ENCODE peak calls at places on chromosomes 11 and 22, in four cellular contexts. One of them, this sample, is unnamed.
A peak's percentile ranks its signal among the peaks of the same experiment; 100 is the strongest.

GRCh38 chr11:35610636-35611035 is 7.6 kb upstream of the FJX1 start:
- DNase-seq in HFFc6: no peak
- DNase-seq in lower lobe of right lung: no peak
- DNase-seq in glutamatergic neuron: no peak
- DNase-seq in this sample: no peak

GRCh38 chr11:108906329-108906728 is 241.5 kb downstream of the DDX10 start:
- DNase-seq in HFFc6: peak; percentile 80
- DNase-seq in lower lobe of right lung: no peak
- DNase-seq in glutamatergic neuron: no peak
- DNase-seq in this sample: no peak

GRCh38 chr22:28183078-28183870 is 264.2 kb upstream of the PITPNB start:
- DNase-seq in HFFc6: no peak
- DNase-seq in lower lobe of right lung: no peak
- DNase-seq in glutamatergic neuron: no peak
- DNase-seq in this sample: no peak

GRCh38 chr22:40400173-40400572 is 29.8 kb downstream of the SGSM3 start:
- DNase-seq in HFFc6: no peak
- DNase-seq in lower lobe of right lung: peak; percentile 84
- DNase-seq in glutamatergic neuron: no peak
- DNase-seq in this sample: no peak

GRCh38 chr11:60422609-60423008 is 6.8 kb upstream of the MS4A5 start:
- DNase-seq in HFFc6: no peak
- DNase-seq in lower lobe of right lung: no peak
- DNase-seq in glutamatergic neuron: no peak
- DNase-seq in this sample: no peak

GRCh38 chr22:44975444-44976262 is 34.2 kb downstream of the PHF21B start:
- DNase-seq in HFFc6: peak; percentile 69
- DNase-seq in lower lobe of right lung: peak; percentile 84
- DNase-seq in glutamatergic neuron: peak; percentile 77
- DNase-seq in this sample: peak; percentile 87

GRCh38 chr22:39356464-39356863 is 6.7 kb downstream of the SYNGR1 start:
- DNase-seq in HFFc6: no peak
- DNase-seq in lower lobe of right lung: no peak
- DNase-seq in glutamatergic neuron: no peak
- DNase-seq in this sample: peak; percentile 81

GRCh38 chr11:120715239-120715638 is 203.7 kb downstream of the GRIK4 start:
- DNase-seq in HFFc6: no peak
- DNase-seq in lower lobe of right lung: no peak
- DNase-seq in glutamatergic neuron: no peak
- DNase-seq in this sample: no peak

GRCh38 chr11:117076941-117077659 is 21.1 kb downstream of the SIK3 start:
- DNase-seq in HFFc6: no peak
- DNase-seq in lower lobe of right lung: no peak
- DNase-seq in glutamatergic neuron: no peak
- DNase-seq in this sample: no peak

GRCh38 chr22:23691748-23692423 is 1.1 kb downstream of the RGL4 start:
- DNase-seq in HFFc6: no peak
- DNase-seq in lower lobe of right lung: no peak
- DNase-seq in glutamatergic neuron: no peak
- DNase-seq in this sample: no peak

GRCh38 chr22:50482107-50483074 is 1.0 kb downstream of the ADM2 start:
- DNase-seq in HFFc6: no peak
- DNase-seq in lower lobe of right lung: no peak
- DNase-seq in glutamatergic neuron: peak; percentile 55
- DNase-seq in this sample: no peak

GRCh38 chr22:48257690-48258065 is 1495.2 kb downstream of the TBC1D22A start:
- DNase-seq in HFFc6: no peak
- DNase-seq in lower lobe of right lung: no peak
- DNase-seq in glutamatergic neuron: no peak
- DNase-seq in this sample: no peak

GRCh38 chr11:597166-597725 is 18.5 kb downstream of the IRF7 start:
- DNase-seq in HFFc6: no peak
- DNase-seq in lower lobe of right lung: no peak
- DNase-seq in glutamatergic neuron: peak; percentile 60
- DNase-seq in this sample: no peak
- TF ChIP-seq CTCF in HFFc6: peak; percentile 31
- TF ChIP-seq CTCF in lower lobe of right lung: no peak
- TF ChIP-seq CTCF in glutamatergic neuron: no peak
- TF ChIP-seq CTCF in this sample: no peak

DNA sequence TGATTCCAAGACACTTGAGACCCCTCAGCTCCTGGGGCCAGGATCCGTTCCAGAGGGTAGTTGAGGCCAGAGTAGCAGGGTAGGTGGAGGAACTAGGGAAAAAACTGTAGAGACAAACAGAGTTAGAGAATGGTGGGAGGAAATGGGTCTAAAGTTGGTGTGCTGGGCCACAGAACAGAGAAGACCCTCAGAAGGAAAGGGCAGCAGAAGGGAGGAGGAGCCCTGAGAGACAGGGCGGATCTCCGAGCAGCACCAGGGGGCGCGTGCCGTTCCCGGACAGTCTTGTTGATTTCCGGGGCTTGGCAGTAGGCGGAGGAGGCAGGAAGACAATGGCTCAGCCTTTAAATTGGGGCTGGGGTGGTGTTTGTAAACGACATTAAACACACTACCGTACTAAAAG is 2.4 kb upstream of the CECR2 start:
- DNase-seq in HFFc6: no peak
- DNase-seq in lower lobe of right lung: no peak
- DNase-seq in glutamatergic neuron: peak; percentile 82
- DNase-seq in this sample: no peak
- TF ChIP-seq CTCF in HFFc6: no peak
- TF ChIP-seq CTCF in lower lobe of right lung: peak; percentile 35
- TF ChIP-seq CTCF in glutamatergic neuron: peak; percentile 28
- TF ChIP-seq CTCF in this sample: peak; percentile 17

GRCh38 chr11:37512156-37512780 is 914.2 kb upstream of the RAG2 start:
- DNase-seq in HFFc6: no peak
- DNase-seq in lower lobe of right lung: no peak
- DNase-seq in glutamatergic neuron: no peak
- DNase-seq in this sample: no peak
- TF ChIP-seq CTCF in HFFc6: no peak
- TF ChIP-seq CTCF in lower lobe of right lung: no peak
- TF ChIP-seq CTCF in glutamatergic neuron: no peak
- TF ChIP-seq CTCF in this sample: no peak

DNA sequence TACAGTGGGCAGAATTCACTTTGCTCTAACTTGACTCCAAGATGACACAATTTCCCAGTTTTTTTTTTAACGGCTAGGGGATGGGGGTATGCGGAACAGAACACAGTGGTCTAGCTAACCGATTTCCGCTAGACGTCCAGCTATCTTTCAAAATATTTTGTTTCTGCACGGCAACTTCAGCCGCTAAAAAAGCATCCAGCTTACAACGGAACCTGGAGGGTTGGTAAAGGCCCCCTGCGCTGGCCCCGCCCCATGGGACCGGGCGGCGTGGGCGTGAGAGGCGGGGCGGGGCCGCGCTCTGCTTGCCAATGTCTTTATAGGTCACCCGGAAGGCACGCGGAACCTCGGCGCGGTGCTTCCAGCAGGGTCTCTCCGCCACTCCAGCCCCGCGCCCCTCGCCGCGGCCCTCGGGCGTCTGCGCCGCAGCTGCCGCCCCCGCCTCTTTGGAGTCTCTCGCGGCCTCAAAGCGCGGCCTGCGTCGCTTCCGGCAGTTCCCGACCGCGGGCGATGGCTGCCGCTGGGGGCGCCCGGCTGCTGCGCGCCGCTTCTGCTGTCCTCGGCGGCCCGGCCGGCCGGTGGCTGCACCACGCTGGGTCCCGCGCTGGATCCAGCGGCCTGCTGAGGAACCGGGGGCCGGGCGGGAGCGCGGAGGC is at the start of gene FDX1:
- DNase-seq in HFFc6: peak; percentile 60
- DNase-seq in lower lobe of right lung: peak; percentile 93
- DNase-seq in glutamatergic neuron: peak; percentile 95
- DNase-seq in this sample: peak; percentile 76
- TF ChIP-seq CTCF in HFFc6: peak; percentile 81
- TF ChIP-seq CTCF in lower lobe of right lung: peak; percentile 67
- TF ChIP-seq CTCF in glutamatergic neuron: peak; percentile 70
- TF ChIP-seq CTCF in this sample: peak; percentile 77

GRCh38 chr11:79160786-79161403 is 279.9 kb downstream of the TENM4 start:
- DNase-seq in HFFc6: no peak
- DNase-seq in lower lobe of right lung: no peak
- DNase-seq in glutamatergic neuron: no peak
- DNase-seq in this sample: peak; percentile 8
- TF ChIP-seq CTCF in HFFc6: peak; percentile 20
- TF ChIP-seq CTCF in lower lobe of right lung: peak; percentile 18
- TF ChIP-seq CTCF in glutamatergic neuron: no peak
- TF ChIP-seq CTCF in this sample: no peak

DNA sequence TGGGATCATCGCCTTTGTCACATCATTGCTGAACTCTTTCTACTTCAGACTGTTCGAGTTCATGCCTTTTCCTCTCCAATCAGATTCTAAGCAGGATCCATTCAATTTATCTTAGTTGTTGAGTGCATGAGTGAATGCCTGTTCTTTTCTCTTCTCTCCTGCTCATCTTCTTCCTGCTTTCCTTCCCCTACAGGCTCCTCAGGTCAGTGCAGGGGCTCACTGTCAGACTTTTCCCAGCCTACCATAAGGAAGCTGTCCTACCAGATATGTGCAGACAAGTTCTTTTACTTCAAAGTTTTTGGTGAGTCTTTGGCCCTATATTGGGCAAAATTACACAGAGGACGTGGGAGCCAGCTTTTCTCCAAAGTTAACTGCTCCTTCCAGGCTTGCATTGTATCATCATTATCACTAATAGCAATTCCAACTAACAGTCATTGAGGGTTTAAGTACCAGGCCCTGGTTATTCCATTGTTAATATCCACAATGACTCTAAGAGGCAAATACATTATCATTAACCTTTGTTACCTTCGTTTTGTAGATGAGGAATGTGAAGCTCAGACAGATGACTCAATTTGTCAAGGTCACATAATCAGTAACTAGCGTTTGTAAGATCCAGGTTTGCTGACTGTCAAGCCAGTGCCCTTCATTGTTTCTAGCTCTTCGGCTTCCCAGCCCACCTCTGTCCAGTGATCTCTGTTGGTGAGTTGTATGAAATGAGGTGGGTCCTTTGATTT is 30.4 kb downstream of the OR6Q1 start:
- DNase-seq in HFFc6: peak; percentile 41
- DNase-seq in lower lobe of right lung: no peak
- DNase-seq in glutamatergic neuron: no peak
- DNase-seq in this sample: no peak
- TF ChIP-seq CTCF in HFFc6: peak; percentile 58
- TF ChIP-seq CTCF in lower lobe of right lung: no peak
- TF ChIP-seq CTCF in glutamatergic neuron: no peak
- TF ChIP-seq CTCF in this sample: no peak

GRCh38 chr11:94134651-94135512 is 6.2 kb downstream of the PANX1 start:
- DNase-seq in HFFc6: peak; percentile 90
- DNase-seq in lower lobe of right lung: no peak
- DNase-seq in glutamatergic neuron: no peak
- DNase-seq in this sample: no peak
- TF ChIP-seq CTCF in HFFc6: no peak
- TF ChIP-seq CTCF in lower lobe of right lung: no peak
- TF ChIP-seq CTCF in glutamatergic neuron: no peak
- TF ChIP-seq CTCF in this sample: no peak

GRCh38 chr11:81707881-81708280 is 1025.8 kb downstream of the FAM181B start:
- DNase-seq in HFFc6: no peak
- DNase-seq in lower lobe of right lung: no peak
- DNase-seq in glutamatergic neuron: no peak
- DNase-seq in this sample: no peak
- TF ChIP-seq CTCF in HFFc6: no peak
- TF ChIP-seq CTCF in lower lobe of right lung: no peak
- TF ChIP-seq CTCF in glutamatergic neuron: peak; percentile 21
- TF ChIP-seq CTCF in this sample: no peak

This sample was measured in prostate gland.